ENCODE peak calls at places on chromosomes 6 and 20, in four cellular contexts. C is OCI-LY7, S is fibroblast of lung, U is aorta. X is an unnamed sample. For H3K36me3, the result is how much of the 10 kb centered on the place peaks cover.

GRCh38 chr6:145529582-145529981 is 205.7 kb downstream of the EPM2A start:
- DNase-seq in C (no peak), S (no peak), U (no peak), X (no peak)

GRCh38 chr6:144599615-144600014 is 314.5 kb downstream of the UTRN start:
- DNase-seq in C (no peak), S (no peak), U (no peak), X (no peak)

GRCh38 chr6:101393291-101394251 is at the start of gene GRIK2:
- DNase-seq in C (no peak), S (peak), U (no peak), X (peak)

GRCh38 chr20:10935658-10936057 is 261.9 kb upstream of the JAG1 start:
- DNase-seq in C (no peak), S (no peak), U (peak), X (no peak)

GRCh38 chr6:77683515-77683914 is 30.7 kb downstream of the MEI4 start:
- DNase-seq in C (no peak), S (no peak), U (no peak), X (no peak)

GRCh38 chr20:25341716-25342680 is 48.6 kb downstream of the ABHD12 start:
- DNase-seq in C (no peak), S (peak), U (no peak), X (no peak)

GRCh38 chr6:115514656-115515055 is 546.0 kb downstream of the FRK start:
- DNase-seq in C (no peak), S (peak), U (no peak), X (no peak)

GRCh38 chr6:149190228-149190831 is 127.2 kb upstream of the TAB2 start:
- DNase-seq in C (peak), S (peak), U (peak), X (peak)

GRCh38 chr20:60249436-60249835 is 291.2 kb downstream of the CDH26 start:
- DNase-seq in C (no peak), S (peak), U (no peak), X (no peak)

GRCh38 chr6:79813854-79814477 is 133.4 kb downstream of the ELOVL4 start:
- DNase-seq in C (peak), S (peak), U (peak), X (peak)

GRCh38 chr20:61396262-61396848 is 144.3 kb downstream of the CDH4 start:
- DNase-seq in C (no peak), S (no peak), U (no peak), X (no peak)

GRCh38 chr6:96899019-96899418 is 1.3 kb upstream of the NDUFAF4 start:
- DNase-seq in C (peak), S (peak), U (no peak), X (peak)

GRCh38 chr6:12555267-12555666 is 161.3 kb upstream of the PHACTR1 start:
- DNase-seq in C (no peak), S (peak), U (no peak), X (no peak)

GRCh38 chr6:68976260-68976659 is 341.2 kb downstream of the ADGRB3 start:
- DNase-seq in C (no peak), S (no peak), U (no peak), X (no peak)

GRCh38 chr6:52013035-52013434 is 74.4 kb downstream of the PKHD1 start:
- DNase-seq in C (no peak), S (no peak), U (no peak), X (no peak)

GRCh38 chr6:113854531-113855499 is 2.3 kb upstream of the MARCKS start:
- DNase-seq in C (peak), S (peak), U (peak), X (peak)

GRCh38 chr6:109304284-109305015 is 77.8 kb downstream of the CD164 start:
- DNase-seq in C (peak), S (peak), U (no peak), X (peak)

GRCh38 chr6:75657327-75657726 is 55.6 kb downstream of the SENP6 start:
- DNase-seq in C (no peak), S (no peak), U (no peak), X (no peak)
- H3K36me3 ChIP-seq in C (half or more), S (under half), U (under half), X (under half)

DNA sequence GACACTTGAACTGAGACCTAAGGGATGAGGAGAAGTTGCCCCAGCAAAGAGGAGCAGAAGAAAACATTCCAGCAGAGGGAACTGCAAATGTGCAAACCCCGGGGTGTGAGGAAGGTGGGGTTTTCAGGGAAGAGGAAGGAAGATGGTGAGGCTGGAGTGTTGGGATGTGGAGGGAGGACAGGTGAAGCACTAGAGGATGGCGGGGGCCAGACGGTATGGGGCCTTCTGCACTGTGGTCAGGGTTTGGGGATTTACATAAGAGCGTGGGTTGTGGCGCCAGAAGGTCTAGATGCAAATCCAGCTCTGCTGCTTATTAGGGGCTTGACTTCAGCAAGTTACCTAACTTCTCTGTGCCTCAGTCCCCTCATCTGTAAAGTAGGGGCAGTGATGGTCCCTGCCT is 16.0 kb downstream of the DLGAP4 start:
- DNase-seq in C (no peak), S (no peak), U (peak), X (no peak)
- H3K36me3 ChIP-seq in C (under half), S (under half), U (under half), X (under half)

DNA sequence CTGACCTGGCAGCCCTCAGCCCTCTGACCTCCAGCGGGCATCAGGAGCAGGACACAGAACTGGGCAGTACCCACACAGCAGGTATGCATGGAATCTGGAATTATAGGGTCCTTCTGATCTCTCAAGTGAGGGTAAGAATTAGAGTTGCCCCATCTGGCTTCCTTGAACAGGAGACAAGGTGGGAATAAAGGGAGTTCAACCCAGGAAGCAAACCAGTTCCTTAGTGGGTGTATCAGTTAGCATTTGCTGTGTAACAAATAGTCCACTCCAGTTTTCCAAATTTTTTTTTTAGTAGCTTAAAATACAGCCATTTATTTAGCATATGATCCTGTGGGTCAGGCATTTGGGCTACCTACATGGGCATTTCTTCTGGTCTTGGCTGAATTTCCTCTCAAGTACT is 15.7 kb downstream of the MAVS start:
- DNase-seq in C (no peak), S (no peak), U (no peak), X (no peak)
- H3K36me3 ChIP-seq in C (half or more), S (under half), U (under half), X (half or more)

DNA sequence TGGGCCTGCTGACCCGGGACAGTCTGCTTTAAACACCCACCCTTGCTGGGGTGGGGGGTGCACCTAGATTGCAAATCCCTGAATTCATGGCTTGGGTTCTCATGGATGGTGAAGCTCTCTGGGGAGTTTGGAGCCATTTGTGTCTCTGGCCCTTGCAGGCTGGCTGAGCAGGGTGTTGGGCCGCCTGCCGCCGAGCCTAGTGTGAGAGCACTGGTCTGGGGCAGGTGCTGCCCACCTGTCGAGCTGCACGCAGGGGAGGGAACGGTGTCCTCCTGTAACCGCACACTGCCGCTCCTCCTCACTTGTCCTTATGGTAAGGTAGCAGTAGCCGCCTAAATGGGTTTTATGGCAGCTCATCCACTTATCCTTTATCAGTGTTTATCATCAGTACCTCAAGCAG is 143.9 kb downstream of the DTNBP1 start:
- DNase-seq in C (no peak), S (no peak), U (peak), X (no peak)
- H3K36me3 ChIP-seq in C (under half), S (under half), U (under half), X (half or more)

DNA sequence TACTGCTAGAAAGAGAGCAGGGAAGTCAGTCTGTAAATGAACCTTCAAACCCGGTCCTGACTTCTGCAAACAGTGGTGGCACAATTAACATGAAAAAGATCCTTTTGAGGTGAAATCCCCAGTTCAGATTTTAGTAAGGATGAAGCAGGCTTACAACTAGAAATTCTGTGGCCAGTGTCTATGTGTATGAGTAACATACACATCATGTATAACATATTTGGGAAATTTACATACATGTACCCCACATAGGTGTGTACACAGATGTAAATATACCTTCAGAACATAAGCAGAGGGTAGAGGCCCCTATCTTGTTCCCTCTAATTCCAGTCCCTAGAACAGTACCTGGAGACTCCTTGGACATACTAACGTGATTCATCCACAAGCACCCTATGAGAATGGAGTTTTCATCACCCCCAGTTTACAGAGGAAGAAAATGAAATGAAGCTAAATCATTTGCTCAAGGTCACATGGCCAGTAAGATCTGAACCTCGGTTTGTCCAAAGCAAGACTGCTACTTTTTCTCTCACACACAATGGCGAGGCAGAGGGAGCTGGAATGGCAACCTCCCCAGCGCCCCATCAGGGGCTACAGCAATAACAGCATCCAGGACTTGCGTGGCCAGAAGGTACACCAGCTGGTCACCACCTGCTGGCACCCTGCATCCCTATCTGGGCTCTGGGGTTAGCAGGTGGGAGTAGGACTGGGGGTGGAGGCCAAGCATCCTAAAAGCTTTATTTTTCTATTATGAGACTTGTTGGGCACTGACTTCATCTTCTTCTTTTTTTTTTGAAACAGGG is 41.6 kb downstream of the TTI1 start:
- DNase-seq in C (no peak), S (no peak), U (no peak), X (peak)
- H3K36me3 ChIP-seq in C (half or more), S (under half), U (under half), X (half or more)

GRCh38 chr20:3674995-3675900 is 6.6 kb downstream of the ADAM33 start:
- DNase-seq in C (no peak), S (no peak), U (no peak), X (no peak)
- H3K36me3 ChIP-seq in C (under half), S (under half), U (under half), X (under half)

GRCh38 chr20:47233333-47234188 is 122.9 kb downstream of the ZMYND8 start:
- DNase-seq in C (no peak), S (peak), U (no peak), X (no peak)
- H3K36me3 ChIP-seq in C (half or more), S (under half), U (under half), X (half or more)

GRCh38 chr6:134992155-134992554 is 42.3 kb upstream of the ALDH8A1 start:
- DNase-seq in C (no peak), S (no peak), U (no peak), X (no peak)
- H3K36me3 ChIP-seq in C (half or more), S (under half), U (under half), X (under half)